ENCODE peak calls at places on chromosomes 3 and 15, in six cellular contexts. O is PC-9; U is stimulated activated CD4-positive, alpha-beta T cell treated with anti-CD3 and anti-CD28 coated beads, TNF-alpha, amount 100 ng/mL, for 1 hour; D is substantia nigra; E is EL; K is IMR-90. X is an unnamed sample.

GRCh38 chr15:41876007-41876406 is 17.8 kb downstream of the SPTBN5 start:
- DNase-seq in O (no peak), U (no peak), D (no peak), E (no peak), K (no peak), X (no peak)

GRCh38 chr3:32194653-32195052 is 43.8 kb upstream of the CMTM8 start:
- DNase-seq in O (no peak), U (no peak), D (no peak), E (no peak), K (no peak), X (no peak)

GRCh38 chr3:75218577-75218976 is 445.6 kb upstream of the FRG2C start:
- DNase-seq in O (no peak), U (no peak), D (no peak), E (no peak), K (no peak), X (no peak)

GRCh38 chr15:35439291-35439690 is 106.7 kb downstream of the DPH6 start:
- DNase-seq in O (no peak), U (no peak), D (no peak), E (peak), K (peak), X (peak)

GRCh38 chr15:45469429-45469828 is 53.1 kb downstream of the SLC30A4 start:
- DNase-seq in O (no peak), U (no peak), D (no peak), E (no peak), K (no peak), X (no peak)

GRCh38 chr3:193499801-193500485 is 54.8 kb downstream of the ATP13A4 start:
- DNase-seq in O (no peak), U (no peak), D (no peak), E (no peak), K (no peak), X (no peak)

GRCh38 chr3:119349353-119349752 is 55.2 kb downstream of the ARHGAP31 start:
- DNase-seq in O (no peak), U (no peak), D (no peak), E (no peak), K (no peak), X (no peak)

GRCh38 chr3:42991369-42992315 is 12.5 kb downstream of the GASK1A start:
- DNase-seq in O (no peak), U (no peak), D (peak), E (no peak), K (peak), X (no peak)

GRCh38 chr3:49673715-49674490 is at the start of gene APEH:
- DNase-seq in O (peak), U (peak), D (no peak), E (peak), K (peak), X (peak)

X was measured in iris pigment epithelial cell.